ENCODE peak calls at places on chromosome 17, in eight cellular contexts. O is lower leg skin, N is IMR-90, R is esophagus muscularis mucosa, K is spleen, I is Peyer's patch, B is A549, S is transverse colon. F is an unnamed sample.
A peak's percentile ranks its signal among the peaks of the same experiment; 100 is the strongest.

GRCh38 chr17:305090-305976 is 47.3 kb downstream of the RPH3AL start:
- DNase-seq in B (peak; percentile 28), O (no peak), K (peak; percentile 62), R (no peak), I (no peak), S (peak; percentile 35), N (no peak), F (no peak)

GRCh38 chr17:36017799-36018198 is at the start of gene CCL23:
- DNase-seq in S (no peak), O (no peak), I (no peak), B (no peak), N (no peak), K (no peak), R (no peak), F (no peak)

GRCh38 chr17:8628609-8629169 is 1.8 kb downstream of the MYH10 start:
- DNase-seq in B (no peak), R (no peak), K (no peak), I (no peak), S (no peak), O (no peak), N (no peak), F (no peak)

GRCh38 chr17:75109407-75110236 is at the start of gene ARMC7:
- DNase-seq in B (peak; percentile 97), N (peak; percentile 77), I (peak; percentile 96), K (peak; percentile 98), R (peak; percentile 95), O (peak; percentile 84), S (peak; percentile 95), F (peak; percentile 92)

GRCh38 chr17:64186171-64187092 is 56.5 kb upstream of the ERN1 start:
- DNase-seq in O (no peak), N (no peak), S (no peak), B (no peak), R (no peak), I (no peak), K (no peak), F (no peak)

GRCh38 chr17:7559307-7560171 is 989 bp downstream of the TNFSF13 start:
- DNase-seq in N (no peak), B (no peak), O (no peak), K (no peak), I (peak; percentile 66), R (no peak), S (peak; percentile 74), F (no peak)

GRCh38 chr17:30344283-30345088 is 10.6 kb upstream of the TMIGD1 start:
- DNase-seq in O (no peak), K (no peak), I (peak; percentile 88), R (peak; percentile 92), N (peak; percentile 59), S (peak; percentile 72), B (no peak), F (no peak)

GRCh38 chr17:73798111-73798748 is 154.0 kb upstream of the SDK2 start:
- DNase-seq in N (peak; percentile 45), S (peak; percentile 21), R (no peak), K (no peak), B (peak; percentile 98), O (no peak), I (peak; percentile 68), F (no peak)

GRCh38 chr17:5331506-5331905 is 49.4 kb downstream of the RABEP1 start:
- DNase-seq in S (no peak), K (no peak), O (no peak), B (no peak), R (no peak), N (peak; percentile 59), I (no peak), F (no peak)

GRCh38 chr17:62139141-62139540 is 74.1 kb upstream of the MED13 start:
- DNase-seq in O (no peak), B (no peak), N (no peak), S (no peak), I (no peak), K (no peak), R (no peak), F (no peak)

GRCh38 chr17:66000216-66000615 is 191.7 kb downstream of the CEP112 start:
- DNase-seq in I (no peak), B (no peak), O (no peak), S (no peak), N (no peak), K (no peak), R (no peak), F (no peak)

GRCh38 chr17:48066192-48066591 is 18.0 kb downstream of the NFE2L1 start:
- DNase-seq in N (no peak), K (no peak), I (no peak), R (no peak), O (no peak), B (no peak), S (no peak), F (no peak)

GRCh38 chr17:65457183-65457582 is 104.3 kb downstream of the AXIN2 start:
- DNase-seq in O (no peak), N (no peak), K (no peak), S (no peak), I (no peak), B (no peak), R (no peak), F (no peak)

DNA sequence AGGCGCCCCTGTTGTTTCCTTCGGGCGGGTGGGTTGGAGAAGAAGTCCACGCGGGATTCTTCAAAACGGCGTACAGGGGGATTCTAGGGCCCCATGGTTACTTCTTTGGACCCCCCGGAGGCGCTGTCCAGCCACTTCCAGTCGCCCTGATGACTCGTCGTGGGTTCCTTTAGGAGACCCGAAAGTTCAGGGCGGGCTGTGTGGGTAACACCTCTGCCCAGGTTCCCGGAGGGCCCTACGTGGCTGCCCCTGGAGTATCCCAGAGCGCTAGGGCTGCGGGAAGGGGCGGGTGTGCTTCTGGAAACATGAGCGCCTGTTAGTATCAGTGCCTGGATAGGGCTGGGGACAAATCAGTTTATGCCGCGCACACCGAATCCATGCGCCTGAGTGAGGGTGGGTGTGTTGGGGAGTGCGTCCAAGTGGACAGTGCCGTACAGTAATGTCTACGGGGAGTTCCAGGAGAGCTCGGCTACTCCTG is 602 bp upstream of the HIC1 start:
- DNase-seq in S (no peak), K (peak; percentile 83), O (no peak), R (peak; percentile 93), N (peak; percentile 55), I (peak; percentile 61), B (no peak), F (no peak)
- TF ChIP-seq POLR2A in S (no peak), K (no peak), O (no peak), R (no peak), N (no peak), I (no peak), B (no peak), F (no peak)

GRCh38 chr17:45311762-45312476 is 4.9 kb downstream of the MAP3K14 start:
- DNase-seq in S (peak; percentile 89), I (peak; percentile 95), K (peak; percentile 91), B (peak; percentile 62), R (no peak), O (no peak), N (peak; percentile 63), F (no peak)
- TF ChIP-seq POLR2A in S (peak; percentile 80), I (peak; percentile 89), K (no peak), B (no peak), R (no peak), O (no peak), N (no peak), F (no peak)

GRCh38 chr17:58277107-58277506 is 3.6 kb downstream of the MPO start:
- DNase-seq in S (no peak), I (no peak), O (no peak), K (no peak), N (peak; percentile 8), B (no peak), R (no peak), F (no peak)

GRCh38 chr17:58276423-58276822 is 4.3 kb downstream of the MPO start:
- DNase-seq in S (no peak), K (peak; percentile 32), R (no peak), N (no peak), I (no peak), B (no peak), O (no peak), F (no peak)

GRCh38 chr17:58279016-58279671 is 1.6 kb downstream of the MPO start:
- DNase-seq in R (peak; percentile 89), I (no peak), B (no peak), K (no peak), N (peak; percentile 30), S (peak; percentile 23), O (no peak), F (no peak)

GRCh38 chr17:58278661-58279015 is 2.1 kb downstream of the MPO start:
- DNase-seq in S (no peak), R (no peak), I (no peak), K (no peak), B (no peak), N (no peak), O (no peak), F (no peak)

DNA sequence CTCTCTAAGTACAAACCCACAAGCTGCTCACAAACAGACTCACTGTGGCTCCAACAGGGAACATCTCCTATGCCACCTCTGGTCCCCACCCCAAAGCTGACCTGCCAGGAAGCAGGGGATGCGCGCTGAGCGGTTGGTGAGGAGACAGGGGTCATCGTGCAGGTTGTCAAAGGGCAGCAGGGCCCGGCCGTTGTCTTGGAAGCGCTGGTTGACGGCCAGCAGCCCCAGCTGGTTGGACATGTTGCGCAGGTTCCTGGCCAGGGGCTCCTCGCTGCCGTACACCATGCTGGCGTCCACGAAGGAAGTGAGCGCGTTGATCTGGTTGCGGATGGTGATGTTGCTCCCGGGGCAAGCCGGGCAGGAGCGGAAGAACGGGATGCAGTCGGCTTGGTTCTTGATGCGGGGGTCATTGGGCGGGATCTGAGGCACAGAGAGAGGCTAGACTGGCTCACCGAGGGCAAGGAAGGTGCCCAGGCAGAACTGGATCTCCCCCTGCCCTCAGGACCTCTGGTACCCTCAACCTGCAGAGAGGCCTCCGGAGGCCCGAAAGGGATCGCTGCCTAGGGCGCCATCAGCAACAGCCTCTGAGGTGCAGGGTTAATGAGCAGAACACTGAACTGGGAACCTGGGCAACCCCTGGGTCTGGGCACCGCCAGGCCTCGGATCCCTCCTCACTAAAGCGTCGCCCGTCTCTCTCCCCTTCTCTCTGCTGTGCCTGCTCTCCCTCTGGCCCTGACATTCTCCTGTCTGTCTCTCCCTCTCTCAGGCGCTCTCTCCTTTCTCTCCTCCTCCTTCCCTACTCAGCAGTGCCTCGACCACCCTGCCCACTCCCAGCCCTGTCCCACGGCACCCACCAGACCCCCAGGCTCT is 2.8 kb downstream of the MPO start:
- DNase-seq in S (no peak), O (no peak), K (peak; percentile 76), I (no peak), B (no peak), R (no peak), N (no peak), F (no peak)
- TF ChIP-seq POLR2A in S (no peak), O (no peak), K (no peak), I (no peak), B (no peak), R (no peak), N (no peak), F (no peak)

DNA sequence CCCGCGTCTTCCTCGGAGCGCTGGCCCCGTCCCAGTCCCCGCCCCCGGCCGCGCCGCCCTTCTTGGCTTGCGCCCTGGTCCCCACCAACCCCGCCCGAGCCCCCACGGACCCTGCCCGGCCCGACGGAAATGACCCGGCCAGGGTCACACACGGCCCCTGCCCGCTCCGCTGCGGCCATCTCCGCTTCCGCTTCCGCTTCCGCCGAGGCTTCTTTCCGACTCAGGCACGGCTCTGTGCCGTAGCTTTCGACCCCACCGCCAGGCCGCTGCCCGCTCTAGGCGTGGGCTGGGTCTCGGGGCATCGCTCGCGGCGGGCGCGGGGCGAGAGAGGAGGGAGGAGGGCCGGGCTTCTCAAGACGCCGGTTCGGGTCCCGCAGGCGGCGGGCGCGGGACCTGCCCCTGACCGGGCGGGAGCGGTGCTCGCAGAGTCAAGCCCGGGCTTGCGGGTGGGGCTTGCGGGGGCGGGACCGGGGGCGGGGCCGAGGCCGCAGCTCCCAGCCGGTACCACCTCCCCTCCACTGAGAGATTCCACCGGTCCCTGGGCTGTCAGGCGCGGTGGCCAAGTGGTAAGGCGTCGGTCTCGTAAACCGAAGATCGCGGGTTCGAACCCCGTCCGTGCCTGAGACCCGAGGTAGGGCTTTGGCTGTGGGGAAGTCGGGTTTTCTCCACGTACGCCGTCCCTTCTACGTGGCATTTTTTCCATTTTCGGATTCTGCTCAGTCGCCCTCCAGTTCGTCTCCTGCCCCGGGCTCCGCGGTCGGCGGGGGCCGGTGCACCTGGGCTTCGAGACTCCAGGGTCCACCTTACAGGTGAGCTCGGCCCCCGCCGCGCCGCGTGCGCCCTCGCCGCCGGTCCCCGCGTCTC is 158.3 kb downstream of the RAB11FIP4 start:
- DNase-seq in B (peak; percentile 87), R (peak; percentile 98), I (peak; percentile 96), S (peak; percentile 95), K (peak; percentile 96), N (peak; percentile 92), O (peak; percentile 89), F (peak; percentile 96)
- TF ChIP-seq POLR2A in B (peak; percentile 63), R (no peak), I (peak; percentile 61), S (peak; percentile 74), K (peak; percentile 20), N (no peak), O (no peak), F (no peak)